ENCODE peak calls at places on chromosome X, in ten cellular contexts. M, W, P, Q, C, T, Y, K, O and A are unnamed samples.

GRCh38 chrX:43481601-43482000 is 174.5 kb upstream of the MAOA start:
- DNase-seq in M (no peak), W (no peak), P (no peak), Q (no peak), C (no peak), T (no peak), Y (no peak), K (no peak), O (no peak), A (no peak)

GRCh38 chrX:132603700-132604286 is 115.0 kb upstream of the MBNL3 start:
- DNase-seq in M (no peak), W (no peak), P (no peak), Q (no peak), C (no peak), T (no peak), Y (no peak), K (no peak), O (no peak), A (no peak)

GRCh38 chrX:149248073-149248625 is 257.0 kb downstream of the IDS start:
- DNase-seq in M (no peak), W (no peak), P (no peak), Q (peak), C (no peak), T (no peak), Y (no peak), K (no peak), O (no peak), A (no peak)

GRCh38 chrX:132716006-132716405 is 227.2 kb upstream of the MBNL3 start:
- DNase-seq in M (no peak), W (no peak), P (no peak), Q (no peak), C (no peak), T (no peak), Y (no peak), K (no peak), O (peak), A (no peak)

GRCh38 chrX:21975827-21976226 is 35.3 kb downstream of the SMS start:
- DNase-seq in M (no peak), W (no peak), P (no peak), Q (peak), C (no peak), T (no peak), Y (no peak), K (no peak), O (no peak), A (no peak)

GRCh38 chrX:123361371-123361770 is 177.3 kb downstream of the GRIA3 start:
- DNase-seq in M (no peak), W (no peak), P (no peak), Q (no peak), C (no peak), T (peak), Y (no peak), K (no peak), O (no peak), A (no peak)

GRCh38 chrX:116417968-116418367 is 18.4 kb upstream of the SLC6A14 start:
- DNase-seq in M (no peak), W (no peak), P (no peak), Q (no peak), C (no peak), T (no peak), Y (no peak), K (no peak), O (no peak), A (no peak)

GRCh38 chrX:97016106-97016505 is 132.4 kb downstream of the RPA4 start:
- DNase-seq in M (no peak), W (no peak), P (no peak), Q (peak), C (no peak), T (no peak), Y (no peak), K (no peak), O (no peak), A (no peak)

GRCh38 chrX:10620121-10620699 is at the start of gene MID1:
- DNase-seq in M (peak), W (no peak), P (no peak), Q (peak), C (peak), T (peak), Y (peak), K (peak), O (peak), A (no peak)

GRCh38 chrX:46298821-46299220 is 246.4 kb downstream of the ZNF674 start:
- DNase-seq in M (no peak), W (no peak), P (no peak), Q (peak), C (no peak), T (no peak), Y (no peak), K (no peak), O (no peak), A (no peak)

GRCh38 chrX:149950681-149951080 is 12.4 kb upstream of the EOLA2 start:
- DNase-seq in M (no peak), W (peak), P (no peak), Q (peak), C (no peak), T (no peak), Y (no peak), K (no peak), O (peak), A (peak)

GRCh38 chrX:150664290-150664689 is 28.9 kb upstream of the MTMR1 start:
- DNase-seq in M (no peak), W (peak), P (no peak), Q (no peak), C (peak), T (peak), Y (peak), K (no peak), O (no peak), A (no peak)

GRCh38 chrX:20947411-20947912 is 426.8 kb upstream of the CNKSR2 start:
- DNase-seq in M (no peak), W (no peak), P (no peak), Q (no peak), C (no peak), T (no peak), Y (no peak), K (no peak), O (peak), A (no peak)

GRCh38 chrX:8773117-8773516 is 28.1 kb downstream of the FAM9A start:
- DNase-seq in M (no peak), W (no peak), P (no peak), Q (no peak), C (no peak), T (no peak), Y (no peak), K (no peak), O (no peak), A (no peak)

GRCh38 chrX:16578218-16578617 is 71.7 kb upstream of the S100G start:
- DNase-seq in M (peak), W (no peak), P (no peak), Q (peak), C (no peak), T (no peak), Y (no peak), K (no peak), O (no peak), A (no peak)

GRCh38 chrX:136204571-136204970 is 46.6 kb downstream of the MAP7D3 start:
- DNase-seq in M (peak), W (no peak), P (no peak), Q (peak), C (no peak), T (peak), Y (no peak), K (no peak), O (no peak), A (no peak)

GRCh38 chrX:29172880-29173279 is 585.6 kb downstream of the IL1RAPL1 start:
- DNase-seq in M (no peak), W (peak), P (no peak), Q (peak), C (no peak), T (no peak), Y (no peak), K (no peak), O (peak), A (no peak)

GRCh38 chrX:341541-342101 is 23.0 kb upstream of the GTPBP6 start:
- DNase-seq in M (no peak), W (no peak), P (no peak), Q (no peak), C (no peak), T (peak), Y (no peak), K (no peak), O (no peak), A (no peak)

GRCh38 chrX:110210417-110211139 is 107.3 kb downstream of the AMMECR1 start:
- DNase-seq in M (no peak), W (no peak), P (no peak), Q (peak), C (no peak), T (no peak), Y (no peak), K (no peak), O (peak), A (peak)

GRCh38 chrX:40146471-40147398 is 49.0 kb upstream of the BCOR start:
- DNase-seq in M (peak), W (no peak), P (no peak), Q (no peak), C (no peak), T (peak), Y (peak), K (peak), O (peak), A (no peak)

GRCh38 chrX:17833954-17834353 is 27.1 kb downstream of the RAI2 start:
- DNase-seq in M (no peak), W (no peak), P (no peak), Q (no peak), C (no peak), T (no peak), Y (no peak), K (no peak), O (no peak), A (no peak)

GRCh38 chrX:53223068-53223693 is 1.8 kb downstream of the KDM5C start:
- DNase-seq in M (no peak), W (no peak), P (no peak), Q (peak), C (no peak), T (no peak), Y (no peak), K (no peak), O (no peak), A (no peak)

GRCh38 chrX:41895826-41896225 is 27.5 kb downstream of the CASK start:
- DNase-seq in M (no peak), W (no peak), P (no peak), Q (peak), C (no peak), T (no peak), Y (no peak), K (no peak), O (no peak), A (no peak)

GRCh38 chrX:41412261-41413167 is 34.6 kb upstream of the NYX start:
- DNase-seq in M (no peak), W (no peak), P (no peak), Q (no peak), C (no peak), T (peak), Y (no peak), K (no peak), O (no peak), A (no peak)

GRCh38 chrX:121641560-121641959 is 594.1 kb downstream of the GLUD2 start:
- DNase-seq in M (no peak), W (no peak), P (no peak), Q (peak), C (no peak), T (no peak), Y (no peak), K (no peak), O (peak), A (peak)

GRCh38 chrX:127112726-127113125 is 293.2 kb downstream of the PRR32 start:
- DNase-seq in M (no peak), W (no peak), P (no peak), Q (no peak), C (no peak), T (no peak), Y (no peak), K (no peak), O (no peak), A (no peak)

GRCh38 chrX:69538321-69538876 is 34.3 kb downstream of the NALF2 start:
- DNase-seq in M (peak), W (peak), P (peak), Q (peak), C (peak), T (peak), Y (peak), K (peak), O (peak), A (no peak)